ENCODE peak calls at places on chromosome 20, in eight cellular contexts. A is neural progenitor cell; Y is aorta; H is CD8-positive, alpha-beta T cell; E is tibial nerve; F is heart left ventricle; S is psoas muscle; C is A549. R is an unnamed sample. For H3K4me1 and H3K9me3, the result is how much of the 10 kb centered on the place peaks cover.

GRCh38 chr20:21099653-21100589 is 6.2 kb downstream of the LINC00237 start:
- DNase-seq in A (peak), Y (peak), H (peak), E (no peak), F (peak), S (peak), C (no peak), R (peak)

GRCh38 chr20:56460459-56460858 is 8.0 kb upstream of the RTF2 start:
- DNase-seq in A (no peak), Y (no peak), H (peak), E (no peak), F (no peak), S (no peak), C (no peak), R (no peak)

GRCh38 chr20:58710481-58711265 is 18.1 kb downstream of the NPEPL1 start:
- DNase-seq in A (peak), Y (no peak), H (no peak), E (peak), F (no peak), S (no peak), C (no peak), R (no peak)

GRCh38 chr20:32762754-32763201 is 593 bp downstream of the DNMT3B start:
- DNase-seq in A (peak), Y (no peak), H (no peak), E (no peak), F (peak), S (no peak), C (no peak), R (no peak)

GRCh38 chr20:40508821-40509220 is 180.2 kb downstream of the MAFB start:
- DNase-seq in A (no peak), Y (no peak), H (no peak), E (no peak), F (no peak), S (no peak), C (no peak), R (no peak)

GRCh38 chr20:17109307-17109706 is 117.5 kb upstream of the PCSK2 start:
- DNase-seq in A (no peak), Y (no peak), H (no peak), E (no peak), F (no peak), S (no peak), C (no peak), R (no peak)

GRCh38 chr20:34755367-34755766 is 51.2 kb downstream of the TP53INP2 start:
- DNase-seq in A (no peak), Y (no peak), H (no peak), E (no peak), F (no peak), S (no peak), C (no peak), R (no peak)

GRCh38 chr20:62382306-62383198 is 4.4 kb upstream of the RPS21 start:
- DNase-seq in A (peak), Y (peak), H (peak), E (peak), F (peak), S (peak), C (no peak), R (peak)

GRCh38 chr20:13401596-13401995 is 180.5 kb downstream of the ISM1 start:
- DNase-seq in A (no peak), Y (no peak), H (no peak), E (no peak), F (no peak), S (no peak), C (no peak), R (no peak)

GRCh38 chr20:15241696-15242095 is 904.3 kb upstream of the FLRT3 start:
- DNase-seq in A (no peak), Y (no peak), H (no peak), E (no peak), F (no peak), S (no peak), C (no peak), R (no peak)

GRCh38 chr20:34546751-34547181 is 11.8 kb upstream of the MAP1LC3A start:
- DNase-seq in A (no peak), Y (no peak), H (no peak), E (no peak), F (no peak), S (no peak), C (no peak), R (no peak)

GRCh38 chr20:17499041-17499440 is 32.1 kb downstream of the BFSP1 start:
- DNase-seq in A (no peak), Y (no peak), H (no peak), E (no peak), F (no peak), S (no peak), C (no peak), R (no peak)

GRCh38 chr20:688809-689208 is 13.2 kb upstream of the SCRT2 start:
- DNase-seq in A (peak), Y (no peak), H (no peak), E (no peak), F (no peak), S (no peak), C (no peak), R (no peak)

GRCh38 chr20:38799248-38799647 is 6.2 kb upstream of the PPP1R16B start:
- DNase-seq in A (no peak), Y (no peak), H (no peak), E (no peak), F (peak), S (no peak), C (no peak), R (no peak)

GRCh38 chr20:43824699-43825402 is 89.8 kb upstream of the TOX2 start:
- DNase-seq in A (peak), Y (no peak), H (no peak), E (no peak), F (no peak), S (no peak), C (no peak), R (peak)

GRCh38 chr20:5630071-5630470 is 120.1 kb upstream of the SHLD1 start:
- DNase-seq in A (no peak), Y (no peak), H (no peak), E (no peak), F (no peak), S (no peak), C (no peak), R (no peak)

GRCh38 chr20:33291830-33292355 is 8.9 kb downstream of the BPIFB1 start:
- DNase-seq in A (peak), Y (no peak), H (peak), E (peak), F (peak), S (no peak), C (peak), R (peak)

GRCh38 chr20:771741-772464 is 3.6 kb upstream of the SLC52A3 start:
- DNase-seq in A (no peak), Y (no peak), H (no peak), E (no peak), F (no peak), S (no peak), C (no peak), R (no peak)

GRCh38 chr20:4512891-4513550 is 208.7 kb upstream of the PRND start:
- DNase-seq in A (no peak), Y (no peak), H (no peak), E (no peak), F (no peak), S (no peak), C (peak), R (no peak)

GRCh38 chr20:63023836-63024571 is 17.2 kb upstream of the BHLHE23 start:
- DNase-seq in A (no peak), Y (peak), H (no peak), E (no peak), F (no peak), S (no peak), C (no peak), R (peak)

GRCh38 chr20:41335591-41335990 is 5.0 kb upstream of the LPIN3 start:
- DNase-seq in A (no peak), Y (no peak), H (no peak), E (no peak), F (no peak), S (no peak), C (no peak), R (no peak)

GRCh38 chr20:60481742-60482133 is 523.5 kb downstream of the CDH26 start:
- DNase-seq in A (no peak), Y (no peak), H (no peak), E (no peak), F (no peak), S (no peak), C (no peak), R (no peak)
- H3K4me1 ChIP-seq in A (under half), Y (under half), H (under half), E (under half), F (under half), S (under half), C (under half), R (under half)

DNA sequence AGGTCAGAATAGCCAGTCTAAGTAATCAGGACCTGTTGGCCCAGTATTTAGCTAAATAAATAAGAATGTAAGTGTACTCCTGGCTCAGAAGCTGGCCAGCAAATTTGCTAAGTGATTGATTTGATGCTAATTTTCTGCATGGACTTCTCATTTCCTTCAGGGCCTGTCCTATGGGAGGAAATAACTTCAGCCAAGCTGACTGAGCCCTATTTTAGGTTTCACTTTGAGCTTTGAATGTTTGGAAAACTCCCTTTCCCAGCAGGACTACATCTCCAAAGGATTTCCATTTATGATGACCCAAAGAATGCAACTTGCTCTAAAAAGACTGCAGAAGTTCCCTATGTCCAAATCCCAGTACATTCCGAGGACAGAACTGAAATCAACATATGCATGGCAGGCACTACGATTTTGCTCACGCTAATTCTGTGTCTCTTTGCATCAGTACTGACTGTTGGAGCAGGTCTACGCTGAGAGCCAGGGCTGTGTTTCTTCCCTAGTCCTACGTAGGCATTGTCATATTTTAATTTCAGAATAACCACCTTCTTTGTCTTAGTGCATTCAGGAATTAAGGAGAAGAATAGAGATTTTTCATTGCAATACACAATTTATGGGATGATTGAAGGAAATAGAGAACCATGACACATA is 441.4 kb upstream of the PLCB4 start:
- DNase-seq in A (no peak), Y (no peak), H (no peak), E (no peak), F (no peak), S (no peak), C (no peak), R (no peak)
- H3K9me3 ChIP-seq in A (under half), Y (under half), H (under half), E (under half), F (under half), S (under half), C (under half), R (under half)

DNA sequence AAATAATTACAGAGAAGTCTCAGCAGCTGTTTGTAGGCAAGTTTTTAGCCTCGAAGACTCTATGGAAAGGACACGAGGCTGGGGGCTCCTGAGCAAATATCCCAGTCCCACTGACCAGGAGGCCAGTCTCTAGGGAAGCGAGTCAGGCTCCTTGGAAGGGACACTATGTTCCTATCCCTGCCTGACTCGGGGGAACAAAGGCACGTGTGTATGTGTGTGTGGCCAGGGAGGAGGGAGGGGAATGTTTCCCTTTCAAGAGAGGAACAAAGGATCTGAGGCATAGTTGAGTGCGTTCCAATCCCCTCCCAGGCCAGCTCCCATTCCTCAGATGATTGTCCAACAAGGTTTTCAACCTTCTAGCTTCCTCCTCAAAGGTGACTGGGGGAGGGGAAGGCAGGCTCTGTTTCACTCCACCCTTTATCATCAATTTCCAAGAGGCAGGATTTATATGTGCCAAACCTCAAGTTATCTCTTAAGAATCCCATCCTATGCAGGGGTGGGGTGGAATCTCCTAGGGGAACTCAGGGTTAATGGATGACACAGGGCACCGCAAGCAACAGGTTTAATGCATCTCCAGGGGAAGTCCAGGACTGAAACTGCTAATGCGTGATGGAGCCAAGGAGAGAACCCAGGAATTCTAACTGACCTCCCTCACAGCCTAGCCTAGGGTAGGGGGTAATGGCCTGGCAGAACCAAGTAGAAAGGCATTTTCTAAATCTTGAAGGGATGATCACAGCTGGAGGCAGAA is 9.9 kb downstream of the BCL2L1 start:
- DNase-seq in A (peak), Y (peak), H (no peak), E (peak), F (peak), S (peak), C (peak), R (no peak)
- H3K4me1 ChIP-seq in A (under half), Y (under half), H (under half), E (half or more), F (half or more), S (half or more), C (half or more), R (under half)

DNA sequence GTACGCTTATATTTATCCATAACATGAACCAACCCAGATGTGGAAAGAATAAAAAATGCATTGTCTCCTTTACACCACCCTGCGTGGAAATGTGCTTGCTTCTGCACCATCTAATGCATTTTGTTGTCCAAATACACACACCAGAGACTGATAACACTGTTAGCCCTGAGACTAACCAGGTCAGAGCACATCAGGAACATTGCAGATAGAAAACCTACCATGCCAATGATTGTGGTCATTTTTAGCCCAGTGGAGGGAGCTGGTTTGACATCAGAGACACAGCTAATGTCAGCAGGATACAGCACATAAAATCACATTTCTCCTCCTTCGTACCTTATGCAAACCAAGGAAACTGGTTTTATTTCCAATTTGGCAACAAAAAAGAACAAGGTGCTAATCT is 528.7 kb downstream of the DOK5 start:
- DNase-seq in A (no peak), Y (no peak), H (no peak), E (no peak), F (no peak), S (no peak), C (no peak), R (no peak)
- H3K9me3 ChIP-seq in A (under half), Y (under half), H (under half), E (under half), F (under half), S (under half), C (under half), R (under half)

DNA sequence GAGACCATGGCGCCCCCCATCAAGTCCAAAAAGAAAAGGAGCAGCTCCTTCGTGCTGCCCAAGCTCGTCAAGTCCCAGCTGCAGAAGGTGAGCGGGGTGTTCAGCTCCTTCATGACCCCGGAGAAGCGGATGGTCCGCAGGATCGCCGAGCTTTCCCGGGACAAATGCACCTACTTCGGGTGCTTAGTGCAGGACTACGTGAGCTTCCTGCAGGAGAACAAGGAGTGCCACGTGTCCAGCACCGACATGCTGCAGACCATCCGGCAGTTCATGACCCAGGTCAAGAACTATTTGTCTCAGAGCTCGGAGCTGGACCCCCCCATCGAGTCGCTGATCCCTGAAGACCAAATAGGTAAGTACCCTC is 41.7 kb upstream of the NAA20 start:
- DNase-seq in A (no peak), Y (peak), H (no peak), E (no peak), F (peak), S (no peak), C (peak), R (peak)
- H3K4me1 ChIP-seq in A (under half), Y (under half), H (under half), E (half or more), F (under half), S (half or more), C (under half), R (under half)

GRCh38 chr20:59747671-59748515 is 143.6 kb downstream of the PHACTR3 start:
- DNase-seq in A (no peak), Y (no peak), H (no peak), E (no peak), F (no peak), S (no peak), C (no peak), R (no peak)
- H3K9me3 ChIP-seq in A (under half), Y (under half), H (under half), E (under half), F (under half), S (under half), C (under half), R (under half)

GRCh38 chr20:53920647-53921245 is 149.6 kb downstream of the BCAS1 start:
- DNase-seq in A (no peak), Y (no peak), H (no peak), E (no peak), F (no peak), S (no peak), C (no peak), R (no peak)

GRCh38 chr20:53918010-53918311 is 152.4 kb downstream of the BCAS1 start:
- DNase-seq in A (no peak), Y (no peak), H (no peak), E (no peak), F (no peak), S (no peak), C (no peak), R (no peak)

GRCh38 chr20:53917145-53918009 is 153.0 kb downstream of the BCAS1 start:
- DNase-seq in A (no peak), Y (peak), H (no peak), E (peak), F (peak), S (peak), C (no peak), R (peak)

GRCh38 chr20:53919886-53920285 is 150.5 kb downstream of the BCAS1 start:
- DNase-seq in A (no peak), Y (no peak), H (no peak), E (no peak), F (no peak), S (no peak), C (no peak), R (no peak)

GRCh38 chr20:53918949-53919361 is 151.4 kb downstream of the BCAS1 start:
- DNase-seq in A (peak), Y (no peak), H (no peak), E (no peak), F (no peak), S (no peak), C (no peak), R (no peak)
- H3K4me1 ChIP-seq in A (under half), Y (under half), H (under half), E (half or more), F (under half), S (under half), C (under half), R (under half)